ENCODE peak calls at places on chromosomes 6 and 20, in four cellular contexts. L is breast epithelium, G is WERI-Rb-1, U is body of pancreas. Z is an unnamed sample.

GRCh38 chr20:53643031-53643832 is 49.6 kb upstream of the ZNF217 start:
- DNase-seq in L (no peak), U (peak), G (no peak), Z (peak)

GRCh38 chr6:106114492-106114891 is 28.4 kb downstream of the PRDM1 start:
- DNase-seq in G (no peak), L (no peak), U (no peak), Z (no peak)

GRCh38 chr6:49606696-49607390 is 29.8 kb downstream of the RHAG start:
- DNase-seq in U (peak), L (no peak), G (peak), Z (no peak)

GRCh38 chr6:62889240-62889639 is 322.0 kb upstream of the FKBP1C start:
- DNase-seq in G (no peak), U (no peak), L (no peak), Z (no peak)

GRCh38 chr6:71533939-71534379 is 245.3 kb downstream of the OGFRL1 start:
- DNase-seq in L (no peak), G (no peak), U (no peak), Z (no peak)

GRCh38 chr6:146851837-146852236 is 253.1 kb downstream of the ADGB start:
- DNase-seq in L (no peak), U (no peak), G (no peak), Z (no peak)

GRCh38 chr20:17129089-17129488 is 97.8 kb upstream of the PCSK2 start:
- DNase-seq in U (no peak), G (no peak), L (no peak), Z (no peak)

GRCh38 chr6:91487729-91488392 is 901.0 kb upstream of the MAP3K7 start:
- DNase-seq in L (no peak), G (no peak), U (no peak), Z (no peak)

GRCh38 chr20:3543901-3544507 is 73.2 kb downstream of the ATRN start:
- DNase-seq in L (no peak), U (no peak), G (no peak), Z (no peak)

GRCh38 chr6:129786548-129786947 is 74.6 kb downstream of the TMEM244 start:
- DNase-seq in L (no peak), U (no peak), G (no peak), Z (no peak)

GRCh38 chr6:107634147-107635057 is 144.5 kb downstream of the SOBP start:
- DNase-seq in L (no peak), U (no peak), G (peak), Z (no peak)

GRCh38 chr20:12916699-12917098 is 92.1 kb upstream of the SPTLC3 start:
- DNase-seq in U (no peak), G (no peak), L (no peak), Z (no peak)

GRCh38 chr6:116168148-116168547 is 42.2 kb upstream of the COL10A1 start:
- DNase-seq in G (no peak), L (no peak), U (no peak), Z (no peak)

GRCh38 chr6:43013020-43013842 is 515 bp downstream of the MEA1 start:
- DNase-seq in L (no peak), U (no peak), G (no peak), Z (no peak)

GRCh38 chr6:56708810-56709597 is 66.3 kb upstream of the DST start:
- DNase-seq in L (no peak), U (no peak), G (no peak), Z (no peak)

GRCh38 chr6:133083248-133083967 is 157.7 kb upstream of the EYA4 start:
- DNase-seq in L (no peak), U (no peak), G (no peak), Z (no peak)

GRCh38 chr6:160974304-160974771 is 17.2 kb upstream of the MAP3K4 start:
- DNase-seq in G (no peak), U (peak), L (no peak), Z (no peak)

GRCh38 chr20:46893877-46894578 is 615 bp upstream of the EYA2 start:
- DNase-seq in U (no peak), G (no peak), L (no peak), Z (no peak)

GRCh38 chr6:120108061-120108795 is 758.7 kb upstream of the MAN1A1 start:
- DNase-seq in G (no peak), U (no peak), L (no peak), Z (no peak)

GRCh38 chr20:23069073-23069472 is 17.1 kb downstream of the CD93 start:
- DNase-seq in U (no peak), G (no peak), L (no peak), Z (no peak)
- TF ChIP-seq CTCF in U (no peak), G (no peak), L (no peak), Z (no peak)

GRCh38 chr20:50283370-50283769 is 92.7 kb downstream of the CEBPB start:
- DNase-seq in G (no peak), L (no peak), U (no peak), Z (no peak)
- H3K27ac ChIP-seq in G (no peak), L (peak), U (no peak), Z (peak)

GRCh38 chr20:35269055-35269781 is 8.7 kb downstream of the MMP24OS start:
- DNase-seq in L (peak), G (peak), U (peak), Z (no peak)
- TF ChIP-seq CTCF in L (peak), G (peak), U (peak), Z (peak)

GRCh38 chr20:58682656-58683055 is 9.9 kb upstream of the NPEPL1 start:
- DNase-seq in U (no peak), G (no peak), L (no peak), Z (no peak)

GRCh38 chr20:58685988-58686387 is 6.6 kb upstream of the NPEPL1 start:
- DNase-seq in U (no peak), G (no peak), L (no peak), Z (no peak)

GRCh38 chr20:58683132-58683531 is 9.5 kb upstream of the NPEPL1 start:
- DNase-seq in G (no peak), L (no peak), U (no peak), Z (no peak)

GRCh38 chr20:58688414-58688813 is 4.2 kb upstream of the NPEPL1 start:
- DNase-seq in U (no peak), G (no peak), L (no peak), Z (no peak)

DNA sequence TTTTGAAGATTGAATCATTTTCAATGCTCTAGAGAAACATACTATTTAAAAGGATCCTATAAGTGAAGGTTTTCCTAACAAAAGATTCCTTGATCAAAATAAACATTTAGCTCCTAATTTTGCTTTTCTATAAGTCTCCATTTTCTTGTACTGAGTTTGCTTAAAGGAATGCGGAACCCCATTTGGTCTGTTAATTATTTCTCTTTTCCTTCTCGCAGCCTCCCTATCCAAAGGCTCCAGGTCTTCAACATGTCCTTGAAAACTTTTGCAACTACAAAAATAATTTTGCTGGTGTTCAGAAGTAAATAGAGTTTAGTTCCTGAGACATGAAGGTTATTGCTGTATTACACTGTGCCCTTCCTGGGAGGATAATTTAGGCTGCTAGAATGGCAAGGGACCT is 8.3 kb upstream of the NPEPL1 start:
- DNase-seq in U (no peak), G (no peak), L (no peak), Z (no peak)
- H3K27ac ChIP-seq in U (no peak), G (no peak), L (no peak), Z (no peak)

GRCh38 chr6:70289299-70289698 is 13.6 kb downstream of the COL9A1 start:
- DNase-seq in L (no peak), U (no peak), G (no peak), Z (no peak)
- TF ChIP-seq CTCF in L (no peak), U (peak), G (peak), Z (no peak)

GRCh38 chr6:112189494-112189893 is 64.9 kb downstream of the LAMA4 start:
- DNase-seq in G (no peak), L (no peak), U (no peak), Z (no peak)
- H3K27ac ChIP-seq in G (no peak), L (peak), U (no peak), Z (no peak)

Z was measured in spleen.